ENCODE peak calls at places on chromosomes 2 and 18, in seven cellular contexts. E, D, W, L, K, N and Q are unnamed samples.

GRCh38 chr2:184425083-184425482 is 173.2 kb upstream of the ZNF804A start:
- DNase-seq in E (no peak), D (no peak), W (no peak), L (no peak), K (no peak), N (no peak), Q (no peak)

GRCh38 chr2:155412599-155412998 is 714.1 kb downstream of the KCNJ3 start:
- DNase-seq in E (no peak), D (no peak), W (no peak), L (no peak), K (peak; percentile 16), N (no peak), Q (no peak)

GRCh38 chr2:227411320-227411989 is 23.7 kb upstream of the SCYGR1 start:
- DNase-seq in E (no peak), D (no peak), W (peak; percentile 65), L (no peak), K (no peak), N (peak; percentile 90), Q (no peak)

GRCh38 chr18:11906926-11907874 is 917 bp downstream of the MPPE1 start:
- DNase-seq in E (no peak), D (no peak), W (peak; percentile 24), L (no peak), K (peak; percentile 72), N (no peak), Q (no peak)

GRCh38 chr2:74162951-74163350 is 15.2 kb upstream of the BOLA3 start:
- DNase-seq in E (no peak), D (no peak), W (no peak), L (no peak), K (no peak), N (no peak), Q (no peak)

GRCh38 chr2:177889812-177890460 is 182.6 kb downstream of the PDE11A start:
- DNase-seq in E (no peak), D (no peak), W (no peak), L (no peak), K (peak; percentile 21), N (no peak), Q (no peak)

GRCh38 chr2:74835831-74836674 is 2.1 kb downstream of the HK2 start:
- DNase-seq in E (no peak), D (no peak), W (peak; percentile 55), L (peak; percentile 75), K (peak; percentile 91), N (peak; percentile 38), Q (no peak)

GRCh38 chr2:40225670-40226069 is 226.2 kb downstream of the SLC8A1 start:
- DNase-seq in E (no peak), D (no peak), W (no peak), L (no peak), K (no peak), N (no peak), Q (no peak)

GRCh38 chr2:149877913-149878312 is 290.3 kb upstream of the MMADHC start:
- DNase-seq in E (no peak), D (no peak), W (peak; percentile 77), L (no peak), K (no peak), N (peak; percentile 53), Q (no peak)

GRCh38 chr2:225272173-225272572 is 127.3 kb upstream of the NYAP2 start:
- DNase-seq in E (no peak), D (no peak), W (no peak), L (no peak), K (no peak), N (no peak), Q (no peak)

GRCh38 chr2:42854207-42854818 is 61.9 kb upstream of the HAAO start:
- DNase-seq in E (peak; percentile 82), D (no peak), W (peak; percentile 33), L (peak; percentile 49), K (no peak), N (peak; percentile 31), Q (no peak)

GRCh38 chr2:101768480-101769077 is 71.1 kb downstream of the MAP4K4 start:
- DNase-seq in E (no peak), D (no peak), W (no peak), L (no peak), K (no peak), N (no peak), Q (no peak)

GRCh38 chr2:43605079-43605655 is 9.3 kb upstream of the THADA start:
- DNase-seq in E (no peak), D (no peak), W (peak; percentile 71), L (peak; percentile 69), K (peak; percentile 77), N (peak; percentile 57), Q (peak; percentile 28)

GRCh38 chr2:138016703-138017102 is 52.4 kb downstream of the HNMT start:
- DNase-seq in E (no peak), D (no peak), W (peak; percentile 35), L (no peak), K (no peak), N (no peak), Q (no peak)

GRCh38 chr2:165408191-165408590 is 61.3 kb upstream of the CSRNP3 start:
- DNase-seq in E (no peak), D (no peak), W (no peak), L (no peak), K (no peak), N (no peak), Q (peak; percentile 37)

GRCh38 chr2:208186921-208187320 is 2.9 kb downstream of the C2orf80 start:
- DNase-seq in E (no peak), D (no peak), W (no peak), L (no peak), K (peak; percentile 37), N (no peak), Q (no peak)

GRCh38 chr2:168365094-168365621 is 90.9 kb upstream of the CERS6 start:
- DNase-seq in E (no peak), D (no peak), W (no peak), L (no peak), K (no peak), N (no peak), Q (no peak)

GRCh38 chr2:154439156-154439555 is 259.3 kb upstream of the KCNJ3 start:
- DNase-seq in E (no peak), D (no peak), W (peak; percentile 2), L (no peak), K (no peak), N (no peak), Q (no peak)

GRCh38 chr2:239369631-239370161 is 31.1 kb downstream of the HDAC4 start:
- DNase-seq in E (peak; percentile 53), D (no peak), W (peak; percentile 35), L (no peak), K (no peak), N (no peak), Q (no peak)

GRCh38 chr2:43749583-43749982 is 24.3 kb upstream of the DYNC2LI1 start:
- DNase-seq in E (no peak), D (no peak), W (no peak), L (no peak), K (no peak), N (no peak), Q (no peak)

GRCh38 chr2:196131949-196132925 is 39.1 kb downstream of the STK17B start:
- DNase-seq in E (no peak), D (no peak), W (peak; percentile 38), L (peak; percentile 11), K (peak; percentile 64), N (peak; percentile 43), Q (no peak)

GRCh38 chr2:39488450-39488849 is 51.4 kb upstream of the MAP4K3 start:
- DNase-seq in E (no peak), D (peak; percentile 68), W (peak; percentile 95), L (no peak), K (no peak), N (peak; percentile 94), Q (peak; percentile 74)

DNA sequence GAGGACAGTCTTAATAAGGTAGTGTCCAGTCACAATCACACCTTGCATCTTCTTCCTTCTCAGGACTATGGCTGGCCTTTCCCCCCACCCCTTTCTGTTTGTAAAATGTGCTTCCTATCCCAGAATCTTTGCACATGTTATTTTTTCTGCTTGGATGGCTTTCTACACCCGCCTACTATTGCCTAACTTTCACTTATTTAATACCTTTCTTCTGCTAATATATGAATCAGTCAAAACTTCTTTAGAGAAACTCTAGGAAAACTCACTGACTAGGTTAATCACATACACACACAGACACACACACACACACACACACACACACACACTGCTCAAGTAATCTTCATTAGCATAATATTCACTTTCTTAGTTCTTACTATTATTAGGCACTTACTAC is 51.0 kb downstream of the CLIP4 start:
- DNase-seq in E (no peak), D (no peak), W (peak; percentile 31), L (no peak), K (no peak), N (peak; percentile 30), Q (no peak)
- H3K4me3 ChIP-seq in E (no peak overlapping the region), D (no peak overlapping the region), W (no peak overlapping the region), L (no peak overlapping the region), K (no peak overlapping the region), N (no peak overlapping the region), Q (no peak overlapping the region)

GRCh38 chr2:172782506-172783090 is 47.0 kb downstream of the RAPGEF4 start:
- DNase-seq in E (no peak), D (no peak), W (no peak), L (no peak), K (no peak), N (no peak), Q (no peak)

GRCh38 chr2:172777431-172777830 is 41.8 kb downstream of the RAPGEF4 start:
- DNase-seq in E (no peak), D (no peak), W (no peak), L (no peak), K (no peak), N (peak; percentile 64), Q (no peak)

GRCh38 chr2:172788871-172789270 is 53.2 kb downstream of the RAPGEF4 start:
- DNase-seq in E (no peak), D (no peak), W (no peak), L (no peak), K (no peak), N (no peak), Q (no peak)

GRCh38 chr2:172783091-172783898 is 47.6 kb downstream of the RAPGEF4 start:
- DNase-seq in E (no peak), D (no peak), W (peak; percentile 86), L (peak; percentile 13), K (peak; percentile 30), N (peak; percentile 99), Q (peak; percentile 98)
- TF ChIP-seq CTCF in E (no peak), D (no peak), W (no peak), L (peak; percentile 15), K (peak; percentile 41), N (no peak), Q (peak; percentile 42)

GRCh38 chr18:55316615-55317184 is 271.3 kb downstream of the TCF4 start:
- DNase-seq in E (no peak), D (no peak), W (no peak), L (no peak), K (no peak), N (no peak), Q (no peak)

GRCh38 chr18:55317832-55318231 is 270.2 kb downstream of the TCF4 start:
- DNase-seq in E (no peak), D (no peak), W (no peak), L (no peak), K (no peak), N (no peak), Q (no peak)

GRCh38 chr18:55319517-55319905 is 268.5 kb downstream of the TCF4 start:
- DNase-seq in E (no peak), D (no peak), W (peak; percentile 84), L (no peak), K (no peak), N (peak; percentile 76), Q (peak; percentile 63)

GRCh38 chr18:55318864-55319516 is 269.0 kb downstream of the TCF4 start:
- DNase-seq in E (no peak), D (no peak), W (peak; percentile 76), L (no peak), K (no peak), N (peak; percentile 74), Q (no peak)

GRCh38 chr18:55317322-55317721 is 270.7 kb downstream of the TCF4 start:
- DNase-seq in E (no peak), D (no peak), W (no peak), L (no peak), K (no peak), N (no peak), Q (no peak)
- H3K4me3 ChIP-seq in E (no peak overlapping the region), D (peak overlapping the region; percentile 75), W (no peak overlapping the region), L (no peak overlapping the region), K (no peak overlapping the region), N (no peak overlapping the region), Q (no peak overlapping the region)

GRCh38 chr2:26840937-26841610 is 6.9 kb upstream of the DPYSL5 start:
- DNase-seq in E (no peak), D (no peak), W (peak; percentile 10), L (no peak), K (no peak), N (no peak), Q (no peak)
- TF ChIP-seq CTCF in E (no peak), D (no peak), W (peak; percentile 23), L (peak; percentile 18), K (peak; percentile 24), N (no peak), Q (peak; percentile 13)